ENCODE peak calls at places on chromosome 12, in five cellular contexts. N, S, U, K and O are unnamed samples.

GRCh38 chr12:1880153-1880845 is 38.2 kb downstream of the CACNA2D4 start:
- DNase-seq in U (no peak), K (no peak), S (no peak), N (no peak), O (no peak)

GRCh38 chr12:113414519-113415038 is 7.6 kb upstream of the SDSL start:
- DNase-seq in N (no peak), K (no peak), S (no peak), U (no peak), O (no peak)

GRCh38 chr12:77388611-77389265 is 323.4 kb upstream of the E2F7 start:
- DNase-seq in U (peak; percentile 57), K (no peak), N (no peak), S (no peak), O (no peak)

GRCh38 chr12:122895757-122896636 is at the start of gene VPS37B:
- DNase-seq in N (peak; percentile 93), U (peak; percentile 92), K (peak; percentile 87), S (peak; percentile 89), O (peak; percentile 93)

GRCh38 chr12:113889076-113889475 is 77.0 kb downstream of the RBM19 start:
- DNase-seq in N (no peak), K (no peak), U (peak; percentile 18), S (no peak), O (no peak)

GRCh38 chr12:72201457-72201856 is 70.7 kb upstream of the TRHDE start:
- DNase-seq in U (no peak), N (no peak), S (no peak), K (no peak), O (no peak)

GRCh38 chr12:459050-459429 is 699 bp upstream of the B4GALNT3 start:
- DNase-seq in K (no peak), N (no peak), S (no peak), U (no peak), O (no peak)

GRCh38 chr12:46555379-46555778 is 182.8 kb upstream of the SLC38A2 start:
- DNase-seq in K (no peak), S (no peak), U (peak; percentile 83), N (no peak), O (no peak)

GRCh38 chr12:53115891-53116675 is 12.8 kb downstream of the SOAT2 start:
- DNase-seq in S (no peak), U (no peak), N (no peak), K (no peak), O (peak; percentile 13)

GRCh38 chr12:10759657-10760056 is 36.5 kb upstream of the YBX3 start:
- DNase-seq in N (no peak), U (peak; percentile 2), S (no peak), K (no peak), O (no peak)

GRCh38 chr12:42990387-42990786 is 400.8 kb upstream of the PRICKLE1 start:
- DNase-seq in S (no peak), N (no peak), U (no peak), K (no peak), O (no peak)

GRCh38 chr12:49187184-49187583 is 1.7 kb downstream of the TUBA1A start:
- DNase-seq in U (peak; percentile 84), K (no peak), N (no peak), S (no peak), O (no peak)

GRCh38 chr12:82383930-82384513 is 25.7 kb downstream of the METTL25 start:
- DNase-seq in N (no peak), S (no peak), K (no peak), U (peak; percentile 45), O (no peak)

GRCh38 chr12:94811611-94812010 is 161.3 kb upstream of the TMCC3 start:
- DNase-seq in N (no peak), S (no peak), K (no peak), U (no peak), O (no peak)

GRCh38 chr12:65171073-65171472 is 1.7 kb downstream of the LEMD3 start:
- DNase-seq in K (no peak), N (no peak), U (peak; percentile 47), S (no peak), O (no peak)

GRCh38 chr12:46678441-46678840 is 147.4 kb downstream of the SLC38A4 start:
- DNase-seq in U (no peak), K (no peak), N (no peak), S (no peak), O (no peak)

DNA sequence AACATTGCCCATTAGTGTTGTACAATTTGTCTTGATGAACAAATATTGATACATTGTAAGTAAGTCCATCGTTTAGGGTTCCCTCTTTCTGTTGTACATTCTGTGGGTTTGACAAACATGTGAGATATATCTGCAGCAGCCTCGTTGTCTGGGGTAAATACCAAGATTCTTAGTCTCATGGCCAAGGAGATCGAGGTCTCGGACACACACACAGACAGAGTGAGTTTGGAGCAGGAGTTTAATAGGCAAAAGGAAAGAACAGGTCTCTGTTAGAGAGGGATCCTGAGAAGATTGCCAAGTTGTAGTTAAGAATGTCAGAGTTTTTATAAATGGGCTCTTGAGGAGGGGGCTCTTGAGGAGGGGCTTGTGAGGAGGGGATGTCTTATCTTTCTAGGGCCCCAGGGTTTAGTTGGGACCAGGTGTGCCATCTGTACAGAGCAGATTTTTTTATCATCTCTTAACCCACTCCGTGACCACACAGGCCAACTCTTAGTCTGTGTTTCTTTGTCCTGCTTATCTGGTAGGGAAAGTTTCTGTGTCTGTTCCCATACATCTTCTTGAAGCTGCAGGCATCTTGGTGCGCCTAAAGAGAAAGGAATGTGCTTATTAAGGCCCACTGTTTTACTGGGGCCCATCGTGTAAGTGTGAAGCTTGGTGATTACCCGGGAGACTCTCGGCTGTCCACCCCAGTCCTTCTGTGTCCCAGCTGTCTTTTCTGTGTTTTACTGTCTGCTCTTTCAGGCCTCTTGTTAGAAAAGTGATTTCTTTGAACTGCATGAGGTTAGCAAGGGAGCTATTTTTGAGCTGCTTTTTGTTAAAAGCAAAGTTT is 22.5 kb upstream of the CLEC2D start:
- DNase-seq in K (no peak), N (no peak), U (peak; percentile 47), S (no peak), O (peak; percentile 27)
- H3K4me3 ChIP-seq in K (peak overlapping the region; percentile 66), N (peak overlapping the region; percentile 71), U (peak overlapping the region; percentile 82), S (peak overlapping the region; percentile 91), O (peak overlapping the region; percentile 69)

GRCh38 chr12:4434299-4434698 is 11.3 kb downstream of the FGF6 start:
- DNase-seq in U (no peak), K (no peak), S (no peak), N (no peak), O (no peak)
- H3K27me3 ChIP-seq in U (peaks cover 5% of the 10 kb centered on the region), K (no peaks in the 10 kb centered on the region), S (no peaks in the 10 kb centered on the region), N (peaks cover 2% of the 10 kb centered on the region), O (no peaks in the 10 kb centered on the region)

DNA sequence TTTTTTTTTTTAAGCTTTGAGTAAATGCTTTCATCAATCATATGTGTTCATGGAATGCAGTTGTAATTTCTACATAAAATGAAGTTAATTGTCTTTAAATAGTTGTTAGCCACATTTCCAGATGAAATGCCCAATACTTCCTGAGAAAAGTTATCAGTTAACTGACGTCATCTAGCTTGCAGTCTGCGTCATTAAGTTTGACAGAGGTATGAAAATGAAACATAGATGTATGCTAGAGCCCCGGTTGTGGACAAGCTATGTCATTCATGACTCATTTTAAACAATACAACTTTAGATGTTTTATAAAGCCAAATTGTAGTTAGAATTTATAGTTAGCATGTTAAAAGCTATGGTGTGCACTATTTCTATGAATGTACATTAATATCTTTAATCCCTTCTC is 90.7 kb downstream of the PLEKHA5 start:
- DNase-seq in N (no peak), U (peak; percentile 74), K (no peak), S (no peak), O (no peak)
- H3K36me3 ChIP-seq in N (no peaks in the 10 kb centered on the region), U (no peaks in the 10 kb centered on the region), K (no peaks in the 10 kb centered on the region), S (no peaks in the 10 kb centered on the region), O (no peaks in the 10 kb centered on the region)

GRCh38 chr12:111034148-111034910 is 114.0 kb upstream of the MYL2 start:
- DNase-seq in N (no peak), K (no peak), U (peak; percentile 4), S (no peak), O (peak; percentile 90)
- H3K4me3 ChIP-seq in N (no peak within 1 kb of the TSS), K (peak within 1 kb of the TSS; percentile 36), U (no peak within 1 kb of the TSS), S (peak within 1 kb of the TSS; percentile 41), O (peak within 1 kb of the TSS; percentile 76)

GRCh38 chr12:54164402-54165145 is 24.2 kb downstream of the SMUG1 start:
- DNase-seq in N (no peak), K (no peak), S (no peak), U (no peak), O (peak; percentile 71)

GRCh38 chr12:54166543-54167499 is 22.0 kb downstream of the SMUG1 start:
- DNase-seq in U (no peak), N (no peak), K (no peak), S (no peak), O (no peak)

GRCh38 chr12:54163147-54163546 is 25.6 kb downstream of the SMUG1 start:
- DNase-seq in U (no peak), K (no peak), N (no peak), S (no peak), O (no peak)

GRCh38 chr12:54169036-54169435 is 19.7 kb downstream of the SMUG1 start:
- DNase-seq in K (no peak), U (no peak), S (no peak), N (no peak), O (no peak)

GRCh38 chr12:54167500-54167896 is 21.3 kb downstream of the SMUG1 start:
- DNase-seq in N (no peak), S (no peak), K (no peak), U (no peak), O (no peak)
- H3K27me3 ChIP-seq in N (peaks cover 7% of the 10 kb centered on the region), S (peaks cover 2% of the 10 kb centered on the region), K (peaks cover under 1% of the 10 kb centered on the region), U (no peaks in the 10 kb centered on the region), O (peaks cover 17% of the 10 kb centered on the region)